ENCODE peak calls at places on chromosomes 12 and 14, in four cellular contexts. H is SK-N-MC, P is left ventricle myocardium inferior, L is MM.1S. B is an unnamed sample. For H3K9me3, the result is how much of the 10 kb centered on the place peaks cover.

GRCh38 chr12:53042607-53043454 is 7.0 kb upstream of the TNS2 start:
- DNase-seq in P (no peak), L (no peak), H (no peak), B (no peak)

GRCh38 chr12:2580821-2581220 is 213.9 kb upstream of the FKBP4 start:
- DNase-seq in H (no peak), L (no peak), P (no peak), B (no peak)

GRCh38 chr12:13539051-13539450 is 342.5 kb downstream of the EMP1 start:
- DNase-seq in L (no peak), H (no peak), P (no peak), B (no peak)

GRCh38 chr14:104145826-104146642 is 7.6 kb downstream of the KIF26A start:
- DNase-seq in L (no peak), H (no peak), P (no peak), B (no peak)

GRCh38 chr12:106358410-106359241 is 1.1 kb downstream of the POLR3B start:
- DNase-seq in H (no peak), P (no peak), L (no peak), B (no peak)

GRCh38 chr12:109762071-109762672 is 48.5 kb downstream of the FAM222A start:
- DNase-seq in L (no peak), P (no peak), H (no peak), B (no peak)

GRCh38 chr12:69904761-69905160 is 79.7 kb downstream of the MYRFL start:
- DNase-seq in H (no peak), P (no peak), L (no peak), B (no peak)

GRCh38 chr12:84756961-84757360 is 155.6 kb downstream of the SLC6A15 start:
- DNase-seq in H (no peak), L (no peak), P (no peak), B (no peak)

GRCh38 chr14:56549721-56550120 is 29.9 kb upstream of the TMEM260 start:
- DNase-seq in H (no peak), L (no peak), P (no peak), B (no peak)

GRCh38 chr12:8698132-8698829 is 490 bp downstream of the RIMKLB start:
- DNase-seq in P (peak), L (no peak), H (no peak), B (peak)

GRCh38 chr12:4153343-4153892 is 120.1 kb upstream of the CCND2 start:
- DNase-seq in P (no peak), L (peak), H (no peak), B (no peak)

GRCh38 chr12:124940393-124941169 is 26.1 kb upstream of the UBC start:
- DNase-seq in P (peak), L (peak), H (peak), B (peak)

GRCh38 chr12:101838628-101839323 is 8.0 kb upstream of the GNPTAB start:
- DNase-seq in P (no peak), L (peak), H (no peak), B (no peak)

GRCh38 chr14:73462815-73463214 is 4.5 kb upstream of the NUMB start:
- DNase-seq in H (no peak), P (no peak), L (no peak), B (no peak)

GRCh38 chr14:92553456-92553855 is 39.9 kb downstream of the RIN3 start:
- DNase-seq in L (no peak), P (no peak), H (no peak), B (no peak)

GRCh38 chr12:10562306-10562933 is 51.0 kb downstream of the MAGOHB start:
- DNase-seq in L (peak), H (peak), P (no peak), B (peak)

GRCh38 chr14:97250925-97251324 is 453.7 kb downstream of the VRK1 start:
- DNase-seq in L (no peak), H (no peak), P (no peak), B (no peak)

GRCh38 chr12:12896261-12896660 is 4.9 kb downstream of the GPRC5A start:
- DNase-seq in P (no peak), L (no peak), H (no peak), B (no peak)

GRCh38 chr12:124518051-124518932 is 49.1 kb downstream of the NCOR2 start:
- DNase-seq in P (peak), H (peak), L (no peak), B (no peak)

GRCh38 chr14:76773188-76773885 is 12.1 kb downstream of the VASH1 start:
- DNase-seq in P (peak), H (no peak), L (no peak), B (no peak)

GRCh38 chr14:74682169-74682952 is 30.5 kb downstream of the AREL1 start:
- DNase-seq in H (no peak), P (no peak), L (no peak), B (no peak)

GRCh38 chr14:60313093-60313492 is 64.1 kb downstream of the PPM1A start:
- DNase-seq in H (peak), L (no peak), P (no peak), B (no peak)

GRCh38 chr12:12883369-12884001 is 7.9 kb upstream of the GPRC5A start:
- DNase-seq in L (no peak), P (no peak), H (no peak), B (no peak)

GRCh38 chr14:99982449-99983250 is 82.6 kb upstream of the EVL start:
- DNase-seq in P (peak), L (peak), H (peak), B (peak)

GRCh38 chr12:1661553-1662335 is 29.1 kb upstream of the ADIPOR2 start:
- DNase-seq in P (peak), H (no peak), L (peak), B (peak)

GRCh38 chr14:103488960-103489359 is 33.7 kb downstream of the CKB start:
- DNase-seq in H (no peak), L (no peak), P (no peak), B (no peak)

GRCh38 chr12:54164402-54165145 is 24.2 kb downstream of the SMUG1 start:
- DNase-seq in L (no peak), H (no peak), P (no peak), B (no peak)

GRCh38 chr12:77232045-77232444 is 166.7 kb upstream of the E2F7 start:
- DNase-seq in P (no peak), L (no peak), H (no peak), B (no peak)

GRCh38 chr14:24213866-24214652 is 771 bp upstream of the CHMP4A start:
- DNase-seq in P (no peak), H (no peak), L (no peak), B (no peak)

GRCh38 chr14:24212924-24213865 is at the start of gene CHMP4A:
- DNase-seq in P (peak), L (peak), H (peak), B (peak)

GRCh38 chr14:24207625-24208024 is 2.1 kb downstream of the TSSK4 start:
- DNase-seq in H (no peak), L (no peak), P (no peak), B (no peak)

GRCh38 chr14:24207104-24207543 is 1.6 kb downstream of the TSSK4 start:
- DNase-seq in P (no peak), H (no peak), L (no peak), B (no peak)

DNA sequence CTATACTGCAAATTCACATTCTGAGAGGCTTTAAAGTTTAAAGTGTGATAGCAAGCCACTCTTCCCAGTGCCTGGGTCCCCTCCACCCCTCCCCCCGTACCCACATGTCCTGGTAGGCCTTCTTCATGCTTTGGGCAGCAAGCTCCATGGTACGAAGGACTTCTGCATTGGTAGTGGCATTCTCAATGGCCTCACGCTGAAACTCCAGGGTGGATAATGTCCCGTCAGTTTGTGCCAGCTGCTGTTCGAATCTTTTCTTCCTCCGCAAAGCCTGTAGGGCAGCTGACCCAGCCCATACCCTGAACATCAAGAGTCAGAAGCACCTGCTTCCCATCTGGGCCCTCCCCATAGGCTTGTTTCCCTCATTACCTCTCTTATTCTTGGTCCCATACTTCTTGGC is 2.0 kb downstream of the CHMP4A start:
- DNase-seq in H (no peak), L (no peak), P (no peak), B (no peak)
- H3K9me3 ChIP-seq in H (under half), L (under half), P (under half), B (under half)

GRCh38 chr12:93166891-93167307 is 210.8 kb upstream of the NUDT4 start:
- DNase-seq in L (no peak), P (no peak), H (no peak), B (no peak)
- H3K4me3 ChIP-seq in L (peak), P (no peak), H (no peak), B (no peak)

GRCh38 chr12:133217219-133217618 is 18.5 kb downstream of the ANHX start:
- DNase-seq in L (no peak), H (no peak), P (no peak), B (no peak)

GRCh38 chr12:133220521-133220920 is 15.2 kb downstream of the ANHX start:
- DNase-seq in L (no peak), H (no peak), P (no peak), B (no peak)

GRCh38 chr12:133225527-133225926 is 10.2 kb downstream of the ANHX start:
- DNase-seq in P (no peak), H (no peak), L (no peak), B (no peak)

GRCh38 chr12:133222211-133222610 is 13.5 kb downstream of the ANHX start:
- DNase-seq in H (no peak), P (no peak), L (no peak), B (no peak)

GRCh38 chr12:133221241-133221640 is 14.4 kb downstream of the ANHX start:
- DNase-seq in L (no peak), P (no peak), H (no peak), B (no peak)
- H3K9me3 ChIP-seq in L (under half), P (half or more), H (under half), B (under half)

DNA sequence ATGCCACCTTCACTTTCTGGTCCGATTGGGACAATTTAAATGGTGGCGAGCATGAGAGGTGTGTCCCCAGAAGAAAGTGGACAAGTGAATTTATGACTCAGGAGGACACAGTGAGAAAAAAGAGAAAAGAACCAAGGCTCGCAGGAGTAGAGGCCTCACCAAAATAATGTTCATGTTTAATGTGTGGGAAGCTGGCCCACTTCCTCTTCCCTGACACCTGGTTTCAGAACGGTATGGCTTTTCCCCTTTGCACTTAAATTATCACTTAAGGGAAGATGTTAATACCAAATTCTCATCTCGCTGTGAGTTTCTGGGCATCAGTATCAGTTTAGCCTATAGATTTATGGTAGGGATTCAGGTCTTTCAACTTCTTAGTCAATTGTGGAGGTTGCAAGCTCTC is 226.4 kb downstream of the GLT1D1 start:
- DNase-seq in P (no peak), L (no peak), H (no peak), B (no peak)
- H3K4me3 ChIP-seq in P (no peak), L (no peak), H (no peak), B (no peak)

GRCh38 chr12:130807309-130807708 is 31.7 kb downstream of the STX2 start:
- DNase-seq in L (no peak), P (no peak), H (no peak), B (no peak)
- H3K9me3 ChIP-seq in L (under half), P (under half), H (under half), B (under half)

GRCh38 chr12:104290320-104290719 is 13.2 kb upstream of the EID3 start:
- DNase-seq in L (no peak), P (no peak), H (no peak), B (no peak)
- H3K4me3 ChIP-seq in L (no peak), P (no peak), H (peak), B (no peak)

DNA sequence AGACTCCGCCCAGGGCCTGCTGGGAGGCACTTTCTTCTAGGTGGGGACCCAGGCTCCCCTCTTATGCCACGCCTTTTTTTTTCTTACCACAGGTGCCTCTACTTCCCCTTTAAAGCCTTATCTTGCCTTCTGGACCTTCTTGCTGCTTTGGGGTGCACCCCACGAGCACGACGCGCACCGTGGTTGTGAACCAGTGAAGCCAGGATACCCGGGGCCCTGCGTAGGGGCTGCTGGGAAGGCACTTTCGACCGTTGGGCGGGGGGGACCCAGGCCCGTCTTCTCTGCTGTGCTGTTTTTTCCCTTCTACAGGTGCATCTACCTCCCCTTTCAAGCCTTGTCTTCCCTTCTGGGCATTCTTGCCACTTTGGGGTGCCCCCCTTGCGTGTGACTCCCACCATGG is 305.4 kb downstream of the ALG10 start:
- DNase-seq in H (no peak), P (no peak), L (no peak), B (no peak)
- H3K9me3 ChIP-seq in H (under half), P (under half), L (under half), B (half or more)

GRCh38 chr14:39593339-39593738 is 161.1 kb upstream of the FBXO33 start:
- DNase-seq in P (no peak), L (no peak), H (no peak), B (no peak)
- H3K4me3 ChIP-seq in P (no peak), L (no peak), H (no peak), B (no peak)

B was measured in naive thymus-derived CD4-positive, alpha-beta T cell.